ENCODE peak calls at places on chromosomes 12 and 14, in eight cellular contexts. R, F, C, D, S, A, X and P are unnamed samples.

GRCh38 chr12:31491819-31492598 is 98.9 kb downstream of the DENND5B start:
- DNase-seq in D (peak), A (no peak), F (peak), C (peak), R (peak), S (no peak), X (peak), P (no peak)

GRCh38 chr12:18689781-18690180 is 48.0 kb downstream of the PLCZ1 start:
- DNase-seq in X (no peak), C (no peak), D (no peak), F (no peak), S (no peak), A (no peak), R (no peak), P (no peak)

GRCh38 chr12:103917873-103918272 is 12.3 kb upstream of the HSP90B1 start:
- DNase-seq in C (no peak), F (no peak), D (no peak), A (no peak), X (no peak), R (no peak), S (no peak), P (no peak)

GRCh38 chr14:51453869-51454268 is 197.8 kb upstream of the FRMD6 start:
- DNase-seq in C (peak), F (no peak), S (no peak), R (peak), D (no peak), A (no peak), X (no peak), P (no peak)

GRCh38 chr12:62629971-62630739 is 163.5 kb downstream of the MON2 start:
- DNase-seq in R (no peak), S (no peak), C (no peak), D (no peak), F (no peak), A (no peak), X (no peak), P (no peak)

GRCh38 chr14:70567791-70568190 is 32.7 kb downstream of the MED6 start:
- DNase-seq in F (peak), S (peak), D (peak), A (peak), R (peak), X (peak), C (peak), P (peak)

GRCh38 chr14:87863047-87863446 is 129.9 kb downstream of the GALC start:
- DNase-seq in A (no peak), R (peak), X (no peak), C (no peak), S (no peak), F (peak), D (no peak), P (no peak)

GRCh38 chr12:32761716-32762115 is 6.0 kb upstream of the YARS2 start:
- DNase-seq in S (no peak), F (no peak), X (no peak), A (no peak), D (no peak), R (no peak), C (no peak), P (no peak)

GRCh38 chr14:96698846-96699543 is 98.2 kb upstream of the VRK1 start:
- DNase-seq in A (no peak), F (no peak), R (no peak), C (no peak), D (no peak), X (no peak), S (no peak), P (peak)

GRCh38 chr12:125453751-125454150 is 388.5 kb downstream of the AACS start:
- DNase-seq in R (no peak), D (no peak), F (no peak), A (no peak), X (no peak), C (no peak), S (no peak), P (no peak)

GRCh38 chr12:127726928-127727327 is 540.0 kb upstream of the TMEM132C start:
- DNase-seq in F (no peak), D (no peak), S (no peak), X (no peak), R (no peak), A (no peak), C (no peak), P (no peak)

GRCh38 chr14:65465584-65465983 is 53.1 kb downstream of the FUT8 start:
- DNase-seq in A (no peak), C (no peak), F (no peak), D (no peak), X (no peak), S (no peak), R (no peak), P (no peak)

GRCh38 chr12:2009623-2010022 is 5.4 kb upstream of the DCP1B start:
- DNase-seq in R (no peak), A (no peak), D (no peak), C (no peak), X (no peak), F (no peak), S (no peak), P (no peak)

GRCh38 chr14:23548351-23549318 is 2.9 kb downstream of the ZFHX2 start:
- DNase-seq in F (peak), R (no peak), S (no peak), X (no peak), D (no peak), C (peak), A (peak), P (no peak)

GRCh38 chr12:100128509-100128908 is 14.2 kb downstream of the BLTP3B start:
- DNase-seq in A (peak), R (peak), F (peak), D (peak), C (peak), S (no peak), X (no peak), P (no peak)

GRCh38 chr12:44021471-44021971 is 185.6 kb downstream of the TMEM117 start:
- DNase-seq in X (no peak), D (no peak), S (peak), R (no peak), F (no peak), C (no peak), A (no peak), P (no peak)

GRCh38 chr12:19561411-19561961 is 122.2 kb downstream of the AEBP2 start:
- DNase-seq in X (no peak), S (no peak), A (no peak), R (no peak), D (no peak), F (no peak), C (peak), P (no peak)

GRCh38 chr14:68442828-68443460 is 349.9 kb downstream of the ZFP36L1 start:
- DNase-seq in X (no peak), A (no peak), C (peak), D (no peak), R (peak), S (no peak), F (peak), P (no peak)

GRCh38 chr12:94777936-94778335 is 127.6 kb upstream of the TMCC3 start:
- DNase-seq in R (no peak), C (no peak), X (no peak), D (no peak), F (no peak), S (no peak), A (no peak), P (no peak)

GRCh38 chr12:42238240-42239140 is at the start of gene YAF2:
- DNase-seq in S (peak), R (peak), A (peak), X (peak), F (peak), C (peak), D (peak), P (peak)

GRCh38 chr14:105617201-105617777 is 90.9 kb downstream of the TMEM121 start:
- DNase-seq in X (no peak), C (no peak), D (no peak), R (no peak), F (no peak), S (no peak), A (no peak), P (no peak)

GRCh38 chr12:96395236-96395635 is 5.0 kb downstream of the CDK17 start:
- DNase-seq in D (no peak), C (peak), R (no peak), X (no peak), S (no peak), F (no peak), A (no peak), P (no peak)

GRCh38 chr14:21098134-21098891 is at the start of gene ZNF219:
- DNase-seq in X (no peak), F (peak), C (peak), R (peak), S (no peak), D (peak), A (peak), P (peak)

GRCh38 chr14:95125156-95125555 is 32.2 kb downstream of the DICER1 start:
- DNase-seq in F (no peak), D (no peak), A (no peak), C (no peak), R (no peak), X (no peak), S (no peak), P (no peak)

GRCh38 chr14:65239143-65239672 is 136.9 kb upstream of the MAX start:
- DNase-seq in D (no peak), F (peak), R (no peak), S (no peak), X (no peak), A (no peak), C (peak), P (no peak)

GRCh38 chr14:95011449-95012020 is 145.8 kb downstream of the DICER1 start:
- DNase-seq in S (no peak), A (no peak), C (no peak), X (no peak), F (no peak), R (no peak), D (no peak), P (no peak)

GRCh38 chr12:86663691-86664090 is 407.5 kb upstream of the MGAT4C start:
- DNase-seq in F (peak), X (no peak), S (no peak), A (no peak), C (no peak), D (no peak), R (no peak), P (no peak)

GRCh38 chr12:50121636-50122035 is 9.6 kb downstream of the COX14 start:
- DNase-seq in F (no peak), S (no peak), R (no peak), X (no peak), A (no peak), C (no peak), D (no peak), P (no peak)

GRCh38 chr14:104810316-104810715 is 9.4 kb downstream of the ZBTB42 start:
- DNase-seq in S (no peak), X (no peak), R (no peak), A (no peak), F (no peak), C (no peak), D (no peak), P (no peak)

GRCh38 chr12:57092876-57093411 is 4.0 kb downstream of the NAB2 start:
- DNase-seq in F (no peak), A (no peak), X (no peak), C (no peak), D (no peak), R (no peak), S (no peak), P (no peak)

GRCh38 chr12:3407723-3408122 is 83.3 kb upstream of the PRMT8 start:
- DNase-seq in D (no peak), X (no peak), R (no peak), C (no peak), F (no peak), S (no peak), A (no peak), P (no peak)
- H2AFZ ChIP-seq in D (no peak), X (no peak), R (no peak), C (no peak), F (no peak), S (no peak), A (no peak), P (no peak)

GRCh38 chr12:89949457-89950195 is 241.0 kb upstream of the ATP2B1 start:
- DNase-seq in C (peak), S (no peak), X (no peak), R (peak), D (peak), A (no peak), F (peak), P (peak)
- H2AFZ ChIP-seq in C (peak), S (no peak), X (no peak), R (peak), D (no peak), A (no peak), F (no peak), P (no peak)

GRCh38 chr12:22160396-22161003 is 114.5 kb downstream of the CMAS start:
- DNase-seq in R (no peak), X (no peak), D (no peak), S (no peak), C (no peak), F (no peak), A (no peak), P (peak)
- H2AFZ ChIP-seq in R (peak), X (no peak), D (no peak), S (no peak), C (no peak), F (no peak), A (no peak), P (no peak)

GRCh38 chr12:53481108-53481442 is 18.2 kb downstream of the MAP3K12 start:
- DNase-seq in R (no peak), X (no peak), C (no peak), A (no peak), S (no peak), F (no peak), D (no peak), P (no peak)
- H2AFZ ChIP-seq in R (no peak), X (no peak), C (no peak), A (no peak), S (no peak), F (no peak), D (no peak), P (no peak)

GRCh38 chr14:99663716-99664635 is 19.0 kb downstream of the HHIPL1 start:
- DNase-seq in D (no peak), R (no peak), C (no peak), X (no peak), A (peak), S (no peak), F (no peak), P (no peak)

GRCh38 chr14:99666533-99666932 is 17.6 kb upstream of the CYP46A1 start:
- DNase-seq in X (no peak), F (no peak), R (no peak), A (no peak), C (no peak), S (no peak), D (no peak), P (no peak)

GRCh38 chr14:99662846-99663245 is 17.9 kb downstream of the HHIPL1 start:
- DNase-seq in R (no peak), C (no peak), A (no peak), D (no peak), X (no peak), F (no peak), S (no peak), P (no peak)

GRCh38 chr14:99667045-99667444 is 17.1 kb upstream of the CYP46A1 start:
- DNase-seq in C (no peak), D (no peak), S (no peak), X (no peak), A (no peak), R (no peak), F (no peak), P (no peak)

DNA sequence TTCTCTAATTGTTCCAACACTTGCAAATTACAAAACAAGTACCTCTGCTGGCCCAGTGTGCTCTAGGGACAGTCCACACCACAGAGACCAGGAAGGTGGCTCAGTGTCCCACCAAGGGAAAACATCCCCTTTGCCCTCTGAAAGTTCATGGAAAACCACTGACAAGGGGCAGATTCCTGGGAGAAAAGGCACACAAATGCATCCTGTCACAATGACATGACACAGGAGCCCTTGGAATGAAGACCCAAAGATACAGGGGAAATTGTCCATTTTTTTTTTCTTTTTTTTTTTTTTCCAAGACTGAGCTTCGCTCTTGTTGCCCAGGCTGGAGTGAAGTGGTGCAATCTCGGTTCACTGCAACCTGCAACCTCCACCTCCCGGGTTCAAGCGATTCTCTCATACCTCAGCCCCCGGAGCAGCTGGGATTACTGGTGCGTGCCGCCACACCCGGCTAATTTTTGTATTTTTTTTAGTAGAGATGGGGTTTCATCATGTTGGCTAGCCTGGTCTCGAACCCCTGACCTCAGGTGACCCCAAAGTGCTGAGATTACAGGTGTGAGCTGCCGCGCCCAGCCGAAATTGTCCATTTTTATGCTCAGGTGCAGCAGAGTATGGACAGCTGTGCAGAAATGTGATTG is 19.3 kb upstream of the CYP46A1 start:
- DNase-seq in S (no peak), F (no peak), C (no peak), D (no peak), X (no peak), A (no peak), R (no peak), P (no peak)
- H2AFZ ChIP-seq in S (no peak), F (no peak), C (no peak), D (no peak), X (no peak), A (no peak), R (no peak), P (no peak)